ENCODE peak calls at places on chromosomes 11 and 22, in six cellular contexts. E is GM10248, R is HFF-Myc, G is cardiac fibroblast, A is HCT116, V is spleen. D is an unnamed sample.

GRCh38 chr11:134599180-134599810 is 187.3 kb upstream of the B3GAT1 start:
- DNase-seq in G (no peak), A (no peak), E (no peak), R (no peak), V (no peak), D (no peak)

GRCh38 chr22:24592846-24593809 is at the start of gene LRRC75B:
- DNase-seq in V (peak; percentile 87), E (peak; percentile 88), G (peak; percentile 93), R (peak; percentile 24), A (peak; percentile 47), D (peak; percentile 79)

GRCh38 chr11:130312046-130312445 is 2.7 kb downstream of the ZBTB44 start:
- DNase-seq in E (no peak), R (no peak), A (no peak), V (no peak), G (no peak), D (no peak)

GRCh38 chr22:47465809-47466208 is 703.4 kb downstream of the TBC1D22A start:
- DNase-seq in A (no peak), G (no peak), E (no peak), R (no peak), V (no peak), D (no peak)

GRCh38 chr22:39123811-39124668 is 27.0 kb downstream of the APOBEC3H start:
- DNase-seq in V (peak; percentile 74), G (no peak), E (peak; percentile 25), A (no peak), R (no peak), D (no peak)

GRCh38 chr22:44146088-44146861 is 34.5 kb upstream of the PARVG start:
- DNase-seq in E (no peak), R (no peak), G (no peak), V (no peak), A (no peak), D (no peak)

GRCh38 chr22:27318516-27318915 is 483.0 kb downstream of the MN1 start:
- DNase-seq in R (peak; percentile 12), E (no peak), G (peak; percentile 93), A (no peak), V (no peak), D (no peak)

GRCh38 chr22:23279781-23280180 is 99.5 kb downstream of the BCR start:
- DNase-seq in R (no peak), V (no peak), G (no peak), A (no peak), E (no peak), D (no peak)

GRCh38 chr22:26585104-26585790 is 4.7 kb downstream of the TPST2 start:
- DNase-seq in V (peak; percentile 66), A (no peak), E (no peak), G (peak; percentile 84), R (no peak), D (no peak)

GRCh38 chr11:44300881-44301855 is 8.8 kb downstream of the ALX4 start:
- DNase-seq in G (peak; percentile 70), R (no peak), V (no peak), E (no peak), A (no peak), D (no peak)

GRCh38 chr11:76005746-76006145 is 190.7 kb downstream of the UVRAG start:
- DNase-seq in R (no peak), E (no peak), V (no peak), A (no peak), G (no peak), D (no peak)

GRCh38 chr22:21457023-21457787 is 10.0 kb upstream of the TMEM191C start:
- DNase-seq in E (no peak), R (no peak), A (no peak), V (peak; percentile 56), G (no peak), D (no peak)

GRCh38 chr11:76086713-76087635 is 119.3 kb downstream of the WNT11 start:
- DNase-seq in V (no peak), G (no peak), A (no peak), R (no peak), E (no peak), D (no peak)

GRCh38 chr22:31488988-31489617 is 539 bp downstream of the EIF4ENIF1 start:
- DNase-seq in E (peak; percentile 44), V (peak; percentile 92), G (peak; percentile 35), R (no peak), A (no peak), D (peak; percentile 24)

GRCh38 chr11:10911907-10912306 is 54.1 kb upstream of the ZBED5 start:
- DNase-seq in E (no peak), V (no peak), R (no peak), G (peak; percentile 46), A (no peak), D (no peak)
- TF ChIP-seq CTCF in E (no peak), V (no peak), R (no peak), G (no peak), A (no peak), D (no peak)

DNA sequence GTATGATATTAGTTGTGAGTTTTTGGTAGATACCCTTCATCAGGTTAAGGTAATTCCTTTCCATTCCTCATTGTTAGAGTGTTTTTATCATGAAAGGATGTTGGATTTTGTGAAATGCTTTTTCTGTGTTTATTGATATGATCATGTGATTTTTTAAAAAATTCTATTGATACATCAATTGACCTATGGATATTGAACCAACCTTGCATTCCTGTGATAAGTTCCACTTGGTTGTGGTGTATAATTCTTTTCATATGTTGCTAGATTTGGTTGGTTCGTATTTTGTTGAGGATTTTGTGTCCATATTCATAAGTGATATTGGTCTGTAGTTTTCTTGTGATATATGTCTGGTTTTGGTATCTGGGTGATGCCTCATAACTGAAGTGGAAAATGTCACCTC is 6.7 kb downstream of the ANKRD13D start:
- DNase-seq in V (no peak), A (no peak), G (no peak), E (no peak), R (no peak), D (no peak)
- TF ChIP-seq CTCF in V (no peak), A (no peak), G (no peak), E (no peak), R (no peak), D (no peak)

GRCh38 chr11:123434262-123434661 is 4.2 kb downstream of the GRAMD1B start:
- DNase-seq in G (no peak), A (peak; percentile 43), E (peak; percentile 39), R (no peak), V (no peak), D (no peak)
- TF ChIP-seq CTCF in G (peak; percentile 34), A (peak; percentile 56), E (peak; percentile 39), R (peak; percentile 18), V (peak; percentile 11), D (no peak)

DNA sequence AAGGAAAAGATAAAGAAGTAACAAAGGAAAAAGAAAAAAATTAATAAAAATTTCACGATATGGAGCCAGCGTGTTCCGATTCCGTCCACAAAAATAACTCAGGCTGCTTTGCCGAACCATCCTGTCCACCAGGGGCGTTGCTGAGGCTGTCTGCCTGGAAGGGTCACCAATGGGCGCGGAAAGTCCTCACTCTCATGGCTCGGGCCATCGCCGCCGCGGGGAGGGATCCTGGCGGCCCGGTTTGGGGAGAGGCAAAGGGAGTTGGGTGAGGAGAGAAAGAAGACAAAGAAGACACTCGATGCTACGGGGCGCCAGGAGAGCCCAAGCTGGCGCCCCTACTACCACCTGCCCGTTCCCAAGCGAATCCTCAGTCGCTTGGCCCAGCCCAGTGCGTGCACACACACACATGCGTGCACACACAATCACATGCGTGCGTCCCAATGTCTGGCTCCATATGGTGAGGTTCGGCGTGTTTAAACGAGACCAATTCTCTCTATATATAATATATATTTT is 5.6 kb upstream of the PYGM start:
- DNase-seq in R (no peak), A (no peak), E (no peak), V (peak; percentile 79), G (no peak), D (no peak)
- TF ChIP-seq CTCF in R (peak; percentile 20), A (peak; percentile 32), E (no peak), V (no peak), G (peak; percentile 18), D (peak; percentile 27)

GRCh38 chr11:11163669-11164377 is 189.2 kb downstream of the CSNK2A3 start:
- DNase-seq in E (no peak), A (no peak), R (no peak), V (no peak), G (no peak), D (no peak)

GRCh38 chr11:11167806-11168205 is 185.2 kb downstream of the CSNK2A3 start:
- DNase-seq in G (no peak), V (no peak), E (no peak), R (no peak), A (no peak), D (no peak)

GRCh38 chr11:11163256-11163655 is 189.8 kb downstream of the CSNK2A3 start:
- DNase-seq in G (no peak), R (no peak), A (peak; percentile 10), E (no peak), V (no peak), D (no peak)
- TF ChIP-seq CTCF in G (no peak), R (no peak), A (peak; percentile 42), E (no peak), V (no peak), D (peak; percentile 40)

DNA sequence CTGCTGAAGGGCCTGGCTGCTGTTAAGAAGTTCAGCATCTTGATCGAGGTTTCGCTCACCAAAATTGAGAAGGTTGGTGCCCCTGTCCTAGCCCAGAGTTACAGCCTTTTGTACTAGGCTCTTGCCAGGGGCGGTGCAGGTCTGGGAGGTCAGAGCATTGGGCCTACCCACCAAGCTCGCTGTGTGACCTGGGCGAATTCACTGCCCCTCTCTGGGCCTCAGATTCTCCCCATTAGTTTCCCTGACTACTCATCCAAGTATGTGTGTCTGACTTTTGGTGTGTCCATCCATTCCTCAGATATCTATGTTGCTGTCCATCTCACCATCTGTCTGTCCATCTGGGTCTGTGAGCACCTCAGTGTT is 10.9 kb downstream of the USP35 start:
- DNase-seq in E (no peak), V (peak; percentile 25), G (no peak), R (no peak), A (no peak), D (no peak)
- TF ChIP-seq CTCF in E (no peak), V (no peak), G (no peak), R (no peak), A (no peak), D (no peak)